ENCODE peak calls at places on chromosome 21, in four cellular contexts. One of them, this sample, is unnamed.

GRCh38 chr21:46551636-46552241 is 53.1 kb downstream of the S100B start:
- DNase-seq in esophagus squamous epithelium: no peak
- DNase-seq in mesenchymal stem cell: no peak
- DNase-seq in colonic mucosa: no peak
- DNase-seq in this sample: peak

GRCh38 chr21:46153259-46154154 is 1.9 kb downstream of the FTCD start:
- DNase-seq in mesenchymal stem cell: peak
- DNase-seq in esophagus squamous epithelium: no peak
- DNase-seq in colonic mucosa: peak
- DNase-seq in this sample: peak

GRCh38 chr21:43373387-43374227 is 53.3 kb downstream of the SIK1 start:
- DNase-seq in esophagus squamous epithelium: no peak
- DNase-seq in mesenchymal stem cell: no peak
- DNase-seq in colonic mucosa: no peak
- DNase-seq in this sample: no peak

GRCh38 chr21:39137248-39138186 is 45.7 kb downstream of the PSMG1 start:
- DNase-seq in colonic mucosa: no peak
- DNase-seq in mesenchymal stem cell: peak
- DNase-seq in esophagus squamous epithelium: no peak
- DNase-seq in this sample: no peak

GRCh38 chr21:43847301-43847700 is 17.7 kb upstream of the AGPAT3 start:
- DNase-seq in esophagus squamous epithelium: no peak
- DNase-seq in mesenchymal stem cell: no peak
- DNase-seq in colonic mucosa: no peak
- DNase-seq in this sample: peak

GRCh38 chr21:39696620-39697019 is 48.4 kb upstream of the IGSF5 start:
- DNase-seq in mesenchymal stem cell: no peak
- DNase-seq in colonic mucosa: peak
- DNase-seq in esophagus squamous epithelium: no peak
- DNase-seq in this sample: no peak

GRCh38 chr21:43362306-43362927 is 64.5 kb downstream of the SIK1 start:
- DNase-seq in colonic mucosa: peak
- DNase-seq in esophagus squamous epithelium: peak
- DNase-seq in mesenchymal stem cell: peak
- DNase-seq in this sample: no peak

GRCh38 chr21:46056450-46056903 is 41.4 kb upstream of the COL6A2 start:
- DNase-seq in esophagus squamous epithelium: no peak
- DNase-seq in colonic mucosa: peak
- DNase-seq in mesenchymal stem cell: peak
- DNase-seq in this sample: peak

GRCh38 chr21:43790053-43790524 is 712 bp downstream of the RRP1 start:
- DNase-seq in mesenchymal stem cell: no peak
- DNase-seq in esophagus squamous epithelium: no peak
- DNase-seq in colonic mucosa: no peak
- DNase-seq in this sample: peak

GRCh38 chr21:30340714-30341573 is 3.5 kb upstream of the KRTAP27-1 start:
- DNase-seq in mesenchymal stem cell: peak
- DNase-seq in esophagus squamous epithelium: no peak
- DNase-seq in colonic mucosa: peak
- DNase-seq in this sample: no peak

GRCh38 chr21:39353295-39353694 is 4.4 kb upstream of the HMGN1 start:
- DNase-seq in colonic mucosa: no peak
- DNase-seq in mesenchymal stem cell: peak
- DNase-seq in esophagus squamous epithelium: no peak
- DNase-seq in this sample: no peak

GRCh38 chr21:14718957-14719356 is 172.8 kb upstream of the SAMSN1 start:
- DNase-seq in colonic mucosa: no peak
- DNase-seq in mesenchymal stem cell: no peak
- DNase-seq in esophagus squamous epithelium: no peak
- DNase-seq in this sample: no peak

GRCh38 chr21:27407296-27407695 is 440.4 kb upstream of the ADAMTS5 start:
- DNase-seq in esophagus squamous epithelium: no peak
- DNase-seq in colonic mucosa: no peak
- DNase-seq in mesenchymal stem cell: no peak
- DNase-seq in this sample: no peak

GRCh38 chr21:27545754-27546349 is 579.0 kb upstream of the ADAMTS5 start:
- DNase-seq in colonic mucosa: no peak
- DNase-seq in mesenchymal stem cell: no peak
- DNase-seq in esophagus squamous epithelium: no peak
- DNase-seq in this sample: no peak

GRCh38 chr21:29034678-29035077 is 10.2 kb downstream of the USP16 start:
- DNase-seq in colonic mucosa: no peak
- DNase-seq in esophagus squamous epithelium: no peak
- DNase-seq in mesenchymal stem cell: no peak
- DNase-seq in this sample: no peak

GRCh38 chr21:31476551-31477120 is 132.6 kb upstream of the TIAM1 start:
- DNase-seq in colonic mucosa: no peak
- DNase-seq in mesenchymal stem cell: peak
- DNase-seq in esophagus squamous epithelium: no peak
- DNase-seq in this sample: no peak

GRCh38 chr21:38954450-38955059 is 148.8 kb downstream of the ETS2 start:
- DNase-seq in esophagus squamous epithelium: no peak
- DNase-seq in colonic mucosa: no peak
- DNase-seq in mesenchymal stem cell: no peak
- DNase-seq in this sample: no peak

GRCh38 chr21:42929969-42930368 is 4.5 kb upstream of the ERVH48-1 start:
- DNase-seq in mesenchymal stem cell: no peak
- DNase-seq in colonic mucosa: no peak
- DNase-seq in esophagus squamous epithelium: no peak
- DNase-seq in this sample: no peak

GRCh38 chr21:29342394-29342957 is 43.8 kb downstream of the BACH1 start:
- DNase-seq in esophagus squamous epithelium: no peak
- DNase-seq in mesenchymal stem cell: peak
- DNase-seq in colonic mucosa: no peak
- DNase-seq in this sample: peak

GRCh38 chr21:16302851-16303282 is 573.1 kb downstream of the USP25 start:
- DNase-seq in esophagus squamous epithelium: no peak
- DNase-seq in mesenchymal stem cell: peak
- DNase-seq in colonic mucosa: no peak
- DNase-seq in this sample: peak

GRCh38 chr21:43311303-43311817 is 115.6 kb downstream of the SIK1 start:
- DNase-seq in colonic mucosa: peak
- DNase-seq in mesenchymal stem cell: no peak
- DNase-seq in esophagus squamous epithelium: no peak
- DNase-seq in this sample: no peak

GRCh38 chr21:30248844-30249243 is 32.9 kb upstream of the CLDN8 start:
- DNase-seq in mesenchymal stem cell: no peak
- DNase-seq in esophagus squamous epithelium: no peak
- DNase-seq in colonic mucosa: no peak
- DNase-seq in this sample: no peak

GRCh38 chr21:42956824-42957632 is 17.3 kb upstream of the PKNOX1 start:
- DNase-seq in colonic mucosa: no peak
- DNase-seq in mesenchymal stem cell: no peak
- DNase-seq in esophagus squamous epithelium: no peak
- DNase-seq in this sample: no peak

GRCh38 chr21:32094792-32095191 is 184.1 kb downstream of the MIS18A start:
- DNase-seq in esophagus squamous epithelium: no peak
- DNase-seq in mesenchymal stem cell: peak
- DNase-seq in colonic mucosa: no peak
- DNase-seq in this sample: no peak

GRCh38 chr21:42563261-42564045 is 49.8 kb downstream of the SLC37A1 start:
- DNase-seq in mesenchymal stem cell: no peak
- DNase-seq in esophagus squamous epithelium: no peak
- DNase-seq in colonic mucosa: no peak
- DNase-seq in this sample: no peak

GRCh38 chr21:24545807-24546361 is 1061.4 kb downstream of the MRPL39 start:
- DNase-seq in mesenchymal stem cell: no peak
- DNase-seq in esophagus squamous epithelium: no peak
- DNase-seq in colonic mucosa: no peak
- DNase-seq in this sample: no peak

GRCh38 chr21:28885853-28886177 is 106.9 kb downstream of the LTN1 start:
- DNase-seq in colonic mucosa: no peak
- DNase-seq in esophagus squamous epithelium: no peak
- DNase-seq in mesenchymal stem cell: no peak
- DNase-seq in this sample: no peak

GRCh38 chr21:38945536-38946245 is 140.0 kb downstream of the ETS2 start:
- DNase-seq in esophagus squamous epithelium: no peak
- DNase-seq in mesenchymal stem cell: peak
- DNase-seq in colonic mucosa: no peak
- DNase-seq in this sample: no peak

GRCh38 chr21:31921079-31921478 is 48.3 kb downstream of the HUNK start:
- DNase-seq in esophagus squamous epithelium: no peak
- DNase-seq in mesenchymal stem cell: peak
- DNase-seq in colonic mucosa: no peak
- DNase-seq in this sample: no peak

GRCh38 chr21:42652527-42653491 is 612 bp upstream of the PDE9A start:
- DNase-seq in colonic mucosa: peak
- DNase-seq in esophagus squamous epithelium: no peak
- DNase-seq in mesenchymal stem cell: peak
- DNase-seq in this sample: peak

GRCh38 chr21:27580276-27580675 is 613.4 kb upstream of the ADAMTS5 start:
- DNase-seq in mesenchymal stem cell: no peak
- DNase-seq in esophagus squamous epithelium: no peak
- DNase-seq in colonic mucosa: no peak
- DNase-seq in this sample: peak

GRCh38 chr21:33228455-33228854 is 1.3 kb upstream of the IFNAR2 start:
- DNase-seq in mesenchymal stem cell: no peak
- DNase-seq in esophagus squamous epithelium: no peak
- DNase-seq in colonic mucosa: no peak
- DNase-seq in this sample: no peak
- H3K27ac ChIP-seq in mesenchymal stem cell: no peak
- H3K27ac ChIP-seq in esophagus squamous epithelium: no peak
- H3K27ac ChIP-seq in colonic mucosa: no peak
- H3K27ac ChIP-seq in this sample: no peak

DNA sequence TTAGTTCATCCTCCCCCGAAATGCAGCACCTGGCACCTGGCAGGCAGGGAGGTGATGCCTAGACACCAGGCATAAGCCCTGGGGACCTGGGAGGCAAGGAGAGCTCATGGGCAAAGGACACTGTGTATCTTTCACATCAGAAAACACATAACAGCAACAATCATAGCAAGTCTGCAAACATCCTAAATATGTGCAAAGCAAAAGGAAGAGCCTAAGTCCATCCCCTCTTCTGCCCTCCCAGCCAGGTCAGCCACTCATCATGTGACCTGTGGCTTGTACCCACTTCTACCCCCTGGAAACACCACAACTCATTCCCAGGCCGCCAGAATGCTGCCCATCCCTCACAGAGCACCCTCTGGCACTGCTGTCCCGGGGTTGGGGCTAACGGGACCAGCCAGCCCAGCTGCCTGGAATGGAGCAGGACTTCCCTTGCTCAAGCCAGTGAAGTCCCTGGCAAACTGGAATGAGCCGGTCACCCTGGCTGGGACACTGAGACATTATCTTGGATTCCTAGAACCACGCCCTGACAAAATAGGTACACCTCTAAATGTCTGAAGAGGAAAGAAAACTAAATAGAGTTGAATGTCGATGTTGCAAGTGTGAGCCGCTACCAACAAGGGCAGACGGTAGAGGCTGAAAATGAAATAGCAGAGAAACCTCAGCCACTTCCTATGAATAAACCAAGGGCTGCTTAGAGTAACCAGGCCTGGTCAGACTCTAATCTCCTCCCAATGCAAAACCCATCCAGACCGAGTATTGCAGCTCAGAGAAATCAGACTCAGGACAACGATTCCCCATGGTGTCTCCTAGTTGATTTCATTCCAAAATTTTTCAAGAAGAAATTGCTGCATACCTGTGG is 29.4 kb downstream of the TMPRSS2 start:
- DNase-seq in mesenchymal stem cell: no peak
- DNase-seq in colonic mucosa: peak
- DNase-seq in esophagus squamous epithelium: no peak
- DNase-seq in this sample: peak
- H3K4me3 ChIP-seq in mesenchymal stem cell: no peak
- H3K4me3 ChIP-seq in colonic mucosa: no peak
- H3K4me3 ChIP-seq in esophagus squamous epithelium: no peak
- H3K4me3 ChIP-seq in this sample: no peak

GRCh38 chr21:26107439-26107838 is 63.1 kb downstream of the APP start:
- DNase-seq in esophagus squamous epithelium: no peak
- DNase-seq in mesenchymal stem cell: no peak
- DNase-seq in colonic mucosa: no peak
- DNase-seq in this sample: no peak
- H3K27ac ChIP-seq in esophagus squamous epithelium: no peak
- H3K27ac ChIP-seq in mesenchymal stem cell: no peak
- H3K27ac ChIP-seq in colonic mucosa: no peak
- H3K27ac ChIP-seq in this sample: no peak

DNA sequence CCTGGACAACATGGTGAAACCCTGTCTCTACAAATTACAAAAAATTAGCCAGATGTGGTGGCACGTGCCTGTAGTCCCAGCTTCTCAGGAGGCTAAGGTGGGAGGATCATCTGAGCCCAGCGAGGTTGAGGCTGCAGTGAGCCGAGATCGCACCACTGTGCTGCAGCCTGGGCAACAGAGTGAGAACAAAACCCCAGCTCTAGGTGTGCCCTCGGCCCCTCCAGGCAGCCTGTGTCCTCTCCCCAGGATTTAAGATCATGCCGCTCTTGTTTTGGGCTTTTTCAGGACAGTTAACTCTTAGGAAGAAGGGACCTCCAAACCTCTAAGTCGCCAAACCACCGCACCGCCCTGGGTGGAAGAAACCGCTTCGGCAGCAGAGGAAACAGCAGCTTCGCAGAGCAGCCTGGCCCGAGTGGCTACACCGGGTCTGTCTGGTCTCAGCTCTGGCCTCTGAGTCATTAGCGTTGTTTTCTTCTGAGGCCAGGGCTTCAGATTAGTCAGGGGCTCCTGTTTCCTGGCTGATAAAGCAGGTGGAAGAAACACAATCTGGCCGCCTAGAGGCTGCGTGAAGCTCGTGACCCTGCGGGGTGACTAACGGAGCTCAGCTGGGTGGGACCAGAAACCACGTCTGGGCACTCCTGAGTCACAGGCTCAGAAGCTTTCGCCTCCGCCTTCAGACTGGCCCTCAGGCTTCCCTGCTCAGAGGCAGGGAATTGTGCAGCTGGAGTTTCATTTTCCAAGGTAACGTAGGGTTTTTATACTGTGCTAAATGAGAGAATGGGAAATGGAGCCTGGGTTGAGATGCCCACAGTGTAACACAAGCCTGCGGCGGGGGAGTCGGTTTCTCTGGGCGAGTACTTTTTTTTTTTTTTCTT is 44.7 kb downstream of the CHAF1B start:
- DNase-seq in esophagus squamous epithelium: peak
- DNase-seq in colonic mucosa: peak
- DNase-seq in mesenchymal stem cell: peak
- DNase-seq in this sample: peak
- H3K4me3 ChIP-seq in esophagus squamous epithelium: peak
- H3K4me3 ChIP-seq in colonic mucosa: no peak
- H3K4me3 ChIP-seq in mesenchymal stem cell: peak
- H3K4me3 ChIP-seq in this sample: peak

DNA sequence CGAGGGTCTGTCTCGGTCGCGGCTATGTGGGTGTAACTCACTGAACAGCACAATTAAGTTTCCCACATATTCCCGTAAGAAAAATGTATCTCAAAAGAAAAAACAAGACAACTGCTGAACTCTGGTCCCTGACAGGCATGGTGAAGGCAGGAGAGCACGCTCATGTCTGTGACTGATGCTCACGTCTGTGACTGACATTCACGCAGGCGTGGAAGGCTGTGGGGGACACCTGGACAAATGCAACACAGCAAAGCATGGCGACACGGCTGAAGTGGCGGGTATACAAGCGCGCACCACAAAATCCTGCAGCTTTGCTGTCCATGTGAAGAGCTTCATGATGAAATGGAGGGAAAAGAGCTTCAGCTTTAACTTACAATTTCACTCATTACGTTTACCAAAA is 6.0 kb downstream of the PTTG1IP start:
- DNase-seq in colonic mucosa: no peak
- DNase-seq in esophagus squamous epithelium: no peak
- DNase-seq in mesenchymal stem cell: no peak
- DNase-seq in this sample: peak
- H3K27ac ChIP-seq in colonic mucosa: no peak
- H3K27ac ChIP-seq in esophagus squamous epithelium: no peak
- H3K27ac ChIP-seq in mesenchymal stem cell: no peak
- H3K27ac ChIP-seq in this sample: peak

This sample was measured in osteoblast.